ENCODE peak calls at places on chromosome 1, in four cellular contexts. W, A, F and L are unnamed samples.
A peak's percentile ranks its signal among the peaks of the same experiment; 100 is the strongest.

GRCh38 chr1:232317336-232317735 is 312.6 kb downstream of the SIPA1L2 start:
- DNase-seq in W (no peak), A (no peak), F (no peak), L (no peak)

GRCh38 chr1:56397409-56397808 is 182.0 kb downstream of the PLPP3 start:
- DNase-seq in W (no peak), A (peak; percentile 50), F (peak; percentile 77), L (no peak)

GRCh38 chr1:226600254-226600653 is 51.7 kb downstream of the STUM start:
- DNase-seq in W (no peak), A (no peak), F (no peak), L (no peak)

GRCh38 chr1:183248989-183249691 is 63.1 kb downstream of the LAMC2 start:
- DNase-seq in W (no peak), A (peak; percentile 24), F (no peak), L (no peak)

GRCh38 chr1:16491056-16491675 is 22.9 kb downstream of the RNU1-1 start:
- DNase-seq in W (no peak), A (no peak), F (no peak), L (no peak)

GRCh38 chr1:71047635-71048607 is at the start of gene PTGER3:
- DNase-seq in W (no peak), A (peak; percentile 49), F (no peak), L (no peak)

GRCh38 chr1:177413982-177414654 is 243.4 kb downstream of the BRINP2 start:
- DNase-seq in W (no peak), A (no peak), F (no peak), L (no peak)

GRCh38 chr1:51469518-51469917 is 49.5 kb downstream of the EPS15 start:
- DNase-seq in W (no peak), A (no peak), F (no peak), L (no peak)

GRCh38 chr1:20138346-20138745 is 777 bp upstream of the PLA2G2F start:
- DNase-seq in W (no peak), A (no peak), F (no peak), L (no peak)

GRCh38 chr1:206589206-206589605 is 23.1 kb downstream of the EIF2D start:
- DNase-seq in W (peak; percentile 86), A (peak; percentile 91), F (peak; percentile 97), L (no peak)

GRCh38 chr1:234213576-234214128 is 159.6 kb upstream of the COA6 start:
- DNase-seq in W (no peak), A (no peak), F (no peak), L (no peak)

GRCh38 chr1:172451002-172451443 is 7.2 kb upstream of the PIGC start:
- DNase-seq in W (peak; percentile 50), A (peak; percentile 39), F (no peak), L (no peak)

GRCh38 chr1:29550119-29550841 is 314.0 kb downstream of the PTPRU start:
- DNase-seq in W (no peak), A (no peak), F (no peak), L (no peak)

GRCh38 chr1:2412395-2412772 is at the start of gene PEX10:
- DNase-seq in W (peak; percentile 93), A (peak; percentile 99), F (peak; percentile 88), L (peak; percentile 45)

GRCh38 chr1:179129702-179130473 is 48.0 kb downstream of the TOR3A start:
- DNase-seq in W (no peak), A (no peak), F (no peak), L (no peak)

GRCh38 chr1:185917646-185918045 is 183.5 kb downstream of the HMCN1 start:
- DNase-seq in W (peak; percentile 54), A (peak; percentile 67), F (peak; percentile 56), L (no peak)

GRCh38 chr1:171188388-171189266 is 3.5 kb downstream of the FMO2 start:
- DNase-seq in W (peak; percentile 46), A (peak; percentile 84), F (peak; percentile 74), L (peak; percentile 29)

GRCh38 chr1:40477680-40478057 is 579 bp downstream of the ZFP69 start:
- DNase-seq in W (peak; percentile 2), A (peak; percentile 47), F (peak; percentile 28), L (no peak)

GRCh38 chr1:110383311-110383990 is 7.4 kb downstream of the SLC16A4 start:
- DNase-seq in W (peak; percentile 3), A (peak; percentile 50), F (peak; percentile 50), L (no peak)

GRCh38 chr1:167424038-167424619 is 94.2 kb downstream of the CD247 start:
- DNase-seq in W (no peak), A (no peak), F (no peak), L (no peak)

GRCh38 chr1:109805486-109806180 is 41.9 kb upstream of the EPS8L3 start:
- DNase-seq in W (no peak), A (peak; percentile 39), F (no peak), L (no peak)

GRCh38 chr1:51564124-51564523 is 45.1 kb upstream of the EPS15 start:
- DNase-seq in W (peak; percentile 51), A (peak; percentile 70), F (peak; percentile 51), L (no peak)